ENCODE peak calls at places on chromosomes 5 and 9, in seven cellular contexts. H is Peyer's patch; W is cardiac fibroblast; K is B cell; Q is GM12865; M is CD4-positive, alpha-beta T cell; A is GM12878. I is an unnamed sample.

GRCh38 chr9:92707530-92707929 is 37.6 kb upstream of the IPPK start:
- DNase-seq in W (no peak), H (no peak), Q (no peak), A (no peak), M (no peak), K (no peak), I (no peak)

GRCh38 chr5:131413605-131414559 is 150.0 kb downstream of the CDC42SE2 start:
- DNase-seq in A (peak), M (no peak), K (no peak), W (no peak), Q (peak), H (no peak), I (peak)

GRCh38 chr5:91384671-91385430 is 1.7 kb upstream of the ARRDC3 start:
- DNase-seq in M (no peak), K (peak), H (peak), W (peak), Q (peak), A (peak), I (peak)

GRCh38 chr9:77513457-77513856 is 134.7 kb downstream of the GNA14 start:
- DNase-seq in M (no peak), A (no peak), W (no peak), H (no peak), K (no peak), Q (no peak), I (no peak)

GRCh38 chr9:117189121-117189520 is 225.7 kb downstream of the ASTN2 start:
- DNase-seq in A (no peak), Q (no peak), W (peak), M (no peak), K (no peak), H (no peak), I (no peak)

GRCh38 chr5:152405145-152405544 is at the start of gene NMUR2:
- DNase-seq in W (no peak), A (no peak), H (no peak), M (no peak), K (no peak), Q (no peak), I (no peak)

GRCh38 chr9:124654431-124654830 is 116.7 kb downstream of the NR6A1 start:
- DNase-seq in H (no peak), Q (no peak), W (no peak), A (no peak), K (no peak), M (no peak), I (no peak)

GRCh38 chr5:84494453-84494852 is 109.8 kb upstream of the EDIL3 start:
- DNase-seq in A (no peak), Q (no peak), W (peak), M (no peak), H (no peak), K (no peak), I (no peak)

GRCh38 chr5:1948663-1949191 is 66.0 kb upstream of the IRX4 start:
- DNase-seq in A (no peak), M (no peak), Q (no peak), K (no peak), W (no peak), H (no peak), I (no peak)

GRCh38 chr9:74281674-74282073 is 215.5 kb upstream of the RORB start:
- DNase-seq in A (no peak), H (no peak), W (no peak), M (no peak), K (no peak), Q (peak), I (no peak)

GRCh38 chr5:122076669-122077450 is 1.2 kb downstream of the LOX start:
- DNase-seq in W (peak), M (peak), H (peak), Q (peak), A (no peak), K (peak), I (peak)

DNA sequence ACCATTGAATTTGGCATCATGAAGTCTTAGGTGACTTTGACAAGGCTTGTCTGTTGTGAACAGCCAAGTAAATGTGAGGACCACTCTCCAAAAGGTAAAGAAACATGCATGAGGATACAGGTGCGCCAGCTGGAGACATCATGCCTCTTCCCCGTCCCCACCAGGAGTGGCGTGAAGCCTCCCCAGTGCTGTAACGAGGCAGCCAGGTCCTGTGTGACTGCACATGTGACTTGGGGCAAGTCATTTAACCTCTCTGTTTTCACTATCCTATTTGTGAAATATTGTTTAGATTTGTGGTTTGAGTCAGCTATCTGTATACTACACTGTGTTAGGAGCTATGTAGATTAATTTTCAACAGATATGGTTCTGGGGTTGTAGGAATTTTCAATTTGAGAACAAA is 65.0 kb downstream of the DOCK8 start:
- DNase-seq in W (no peak), A (no peak), K (no peak), Q (no peak), M (no peak), H (no peak), I (no peak)
- TF ChIP-seq CTCF in W (no peak), A (no peak), K (no peak), Q (no peak), M (no peak), H (no peak), I (no peak)

GRCh38 chr9:137190315-137190853 is 1.9 kb downstream of the SSNA1 start:
- DNase-seq in A (no peak), Q (no peak), W (no peak), K (no peak), M (no peak), H (no peak), I (no peak)
- TF ChIP-seq CTCF in A (no peak), Q (no peak), W (no peak), K (no peak), M (no peak), H (peak), I (no peak)

DNA sequence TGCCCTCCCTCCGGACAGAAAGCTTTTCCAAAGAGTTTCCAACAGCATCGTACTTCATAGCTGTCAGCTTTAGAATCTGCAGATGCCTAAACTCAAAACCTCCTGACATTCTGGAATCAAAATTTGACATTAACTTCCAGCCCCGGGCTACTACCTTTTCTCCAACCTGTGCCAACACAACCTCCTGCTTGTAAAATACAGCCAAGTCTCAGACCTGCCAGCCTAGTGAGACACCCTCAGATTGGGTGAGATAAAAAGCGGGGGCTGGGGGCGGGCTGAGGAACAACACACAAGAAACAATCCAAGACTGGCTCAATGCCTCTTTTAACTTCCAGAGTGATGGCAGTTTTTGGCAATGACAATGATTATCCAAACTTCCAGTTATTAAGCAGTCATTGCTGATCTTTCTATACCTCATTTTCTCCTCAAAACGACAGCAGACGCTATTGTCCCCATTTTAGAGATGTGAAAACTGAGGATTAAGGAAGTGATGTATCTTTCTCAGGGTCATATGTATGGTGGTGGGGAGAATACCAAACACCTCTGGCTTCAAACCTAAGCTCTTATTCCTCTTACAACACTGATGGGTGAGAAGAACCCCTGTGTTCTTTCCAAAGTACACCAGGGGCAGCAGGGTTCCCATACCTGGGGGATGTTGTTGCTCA is 1.2 kb downstream of the TNC start:
- DNase-seq in W (no peak), Q (no peak), A (no peak), H (no peak), K (no peak), M (no peak), I (no peak)
- TF ChIP-seq CTCF in W (no peak), Q (no peak), A (no peak), H (no peak), K (no peak), M (no peak), I (no peak)

DNA sequence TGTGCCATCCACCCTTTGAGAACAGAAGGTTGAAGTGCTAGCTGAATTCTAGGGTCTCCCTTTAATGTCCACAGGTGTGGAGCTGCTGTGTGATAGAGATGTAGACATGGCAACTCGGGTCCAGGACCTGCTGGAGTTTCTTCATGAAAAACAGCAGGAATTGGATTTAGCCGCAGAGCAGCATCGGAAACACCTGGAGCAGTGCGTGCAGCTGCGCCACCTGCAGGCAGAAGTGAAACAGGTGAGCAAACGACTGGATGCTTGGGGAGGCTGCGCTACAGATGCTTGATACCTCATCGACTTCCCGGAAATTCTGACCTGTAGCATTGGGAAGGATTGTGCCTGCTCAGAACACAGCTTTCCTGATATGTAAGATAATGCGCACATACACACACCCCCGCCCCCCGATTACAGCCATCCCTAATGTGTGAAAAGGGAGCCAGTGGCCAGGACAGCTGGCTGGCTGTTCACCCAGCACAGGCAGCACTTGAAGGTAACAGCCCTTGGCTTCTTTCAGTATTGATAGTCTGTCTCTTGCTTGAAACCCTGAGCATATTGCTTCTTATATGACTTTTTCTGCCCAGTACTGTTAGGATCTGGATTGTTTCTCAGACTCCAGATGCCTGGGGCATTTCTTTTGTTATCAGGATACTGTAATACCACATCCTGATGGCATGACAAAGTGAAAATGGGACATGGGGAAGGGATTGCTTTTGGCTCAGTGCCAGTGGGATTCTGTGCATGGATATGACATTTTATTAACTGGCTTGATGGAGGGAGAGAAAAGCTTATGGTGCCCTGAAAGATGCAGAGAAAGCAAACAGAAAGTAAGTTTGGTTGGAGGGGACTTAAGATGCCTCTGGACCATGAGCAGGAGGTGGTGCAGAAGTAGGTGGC is 216.8 kb upstream of the OTULINL start:
- DNase-seq in A (no peak), Q (no peak), M (no peak), K (peak), W (no peak), H (peak), I (no peak)
- TF ChIP-seq CTCF in A (peak), Q (peak), M (no peak), K (peak), W (peak), H (peak), I (peak)

GRCh38 chr9:98303556-98304125 is 48.2 kb upstream of the TBC1D2 start:
- DNase-seq in K (no peak), H (no peak), A (no peak), W (no peak), M (no peak), Q (no peak), I (no peak)
- TF ChIP-seq CTCF in K (no peak), H (no peak), A (no peak), W (no peak), M (no peak), Q (no peak), I (no peak)

GRCh38 chr9:133991964-133992779 is at the start of gene VAV2:
- DNase-seq in W (peak), A (no peak), H (peak), M (no peak), K (peak), Q (peak), I (peak)

GRCh38 chr9:133991211-133991921 is 758 bp downstream of the VAV2 start:
- DNase-seq in K (peak), W (peak), A (no peak), H (no peak), Q (no peak), M (no peak), I (no peak)

GRCh38 chr9:133993635-133994253 is 1.6 kb upstream of the VAV2 start:
- DNase-seq in W (no peak), A (no peak), K (no peak), Q (no peak), H (no peak), M (peak), I (no peak)

GRCh38 chr9:133994359-133995011 is 2.4 kb upstream of the VAV2 start:
- DNase-seq in A (no peak), M (peak), Q (peak), W (peak), K (peak), H (peak), I (peak)

DNA sequence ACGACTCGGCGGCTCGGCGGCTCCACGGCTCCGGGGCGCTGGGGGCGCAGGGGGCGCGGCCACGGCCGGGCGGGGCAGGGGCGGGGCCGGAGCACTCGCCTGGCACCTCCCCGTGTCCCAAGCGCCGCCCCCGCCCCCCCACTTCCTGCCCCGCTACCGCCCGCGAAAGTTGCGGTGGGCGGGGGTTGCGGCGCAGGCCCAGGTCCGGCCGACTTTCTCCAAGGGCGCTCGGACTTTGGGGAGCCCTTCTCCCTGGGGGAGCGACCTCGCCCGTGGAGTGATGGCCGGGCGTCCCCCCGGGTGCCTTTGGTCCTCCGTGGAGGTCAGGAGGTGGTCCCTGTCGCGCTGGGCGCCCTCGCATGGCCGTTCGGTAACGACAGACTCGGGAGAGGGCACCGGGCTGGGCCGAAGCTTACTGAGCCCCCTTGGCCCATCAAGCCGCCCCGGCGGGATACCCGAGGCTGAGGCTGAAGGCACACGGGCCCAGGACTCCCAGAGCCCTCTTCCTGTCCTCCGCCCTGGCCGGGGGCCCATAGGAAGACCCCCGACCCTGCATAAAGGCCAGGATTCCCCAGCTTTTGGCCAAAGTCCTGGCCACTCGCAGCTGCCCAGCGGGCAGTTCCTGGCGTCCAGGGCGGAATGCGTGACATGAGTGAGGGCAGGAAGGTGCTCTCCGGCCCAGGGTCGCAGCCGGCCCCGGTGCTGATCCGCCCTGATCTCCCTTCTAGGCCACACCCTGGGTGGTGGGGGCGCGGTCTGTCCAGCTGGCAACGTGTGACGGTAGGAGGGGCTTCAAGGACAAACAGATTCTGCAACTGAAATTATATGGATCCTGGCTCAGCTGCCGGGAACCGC is 883 bp upstream of the VAV2 start:
- DNase-seq in Q (peak), M (peak), K (peak), A (no peak), W (peak), H (peak), I (peak)
- TF ChIP-seq CTCF in Q (peak), M (peak), K (peak), A (peak), W (peak), H (peak), I (peak)

I was measured in GM06990.